ENCODE peak calls at places on chromosomes 3 and 15, in nine cellular contexts. V, A, E, D, U, L, K, B and Y are unnamed samples.

GRCh38 chr3:105944721-105945120 is 75.9 kb upstream of the CBLB start:
- DNase-seq in V (peak), A (no peak), E (no peak), D (no peak), U (peak), L (no peak), K (peak), B (no peak), Y (no peak)

GRCh38 chr3:148074916-148075315 is 622.8 kb upstream of the AGTR1 start:
- DNase-seq in V (no peak), A (no peak), E (no peak), D (no peak), U (no peak), L (no peak), K (no peak), B (no peak), Y (no peak)

GRCh38 chr15:78225783-78226541 is 8.4 kb downstream of the ACSBG1 start:
- DNase-seq in V (no peak), A (no peak), E (no peak), D (no peak), U (peak), L (no peak), K (no peak), B (no peak), Y (no peak)

GRCh38 chr15:99387769-99388168 is 136.5 kb downstream of the LRRC28 start:
- DNase-seq in V (no peak), A (no peak), E (no peak), D (no peak), U (no peak), L (no peak), K (no peak), B (no peak), Y (no peak)

GRCh38 chr3:13419356-13420050 is 619 bp downstream of the NUP210 start:
- DNase-seq in V (no peak), A (peak), E (peak), D (peak), U (no peak), L (peak), K (peak), B (peak), Y (peak)

GRCh38 chr15:38652998-38653397 is 88.4 kb upstream of the RASGRP1 start:
- DNase-seq in V (no peak), A (peak), E (no peak), D (no peak), U (no peak), L (no peak), K (no peak), B (peak), Y (no peak)

GRCh38 chr3:141152801-141153678 is 78.6 kb upstream of the PXYLP1 start:
- DNase-seq in V (no peak), A (peak), E (peak), D (no peak), U (no peak), L (peak), K (no peak), B (no peak), Y (no peak)

GRCh38 chr3:8166013-8166412 is 335.6 kb upstream of the LMCD1 start:
- DNase-seq in V (no peak), A (no peak), E (no peak), D (no peak), U (no peak), L (no peak), K (peak), B (no peak), Y (no peak)

GRCh38 chr15:77243146-77243545 is 172.2 kb upstream of the TSPAN3 start:
- DNase-seq in V (peak), A (no peak), E (no peak), D (no peak), U (no peak), L (no peak), K (peak), B (no peak), Y (no peak)

GRCh38 chr15:29430124-29430523 is 160.5 kb upstream of the NSMCE3 start:
- DNase-seq in V (no peak), A (no peak), E (no peak), D (no peak), U (no peak), L (no peak), K (no peak), B (no peak), Y (no peak)

GRCh38 chr3:188734395-188734794 is 437.4 kb upstream of the TPRG1 start:
- DNase-seq in V (no peak), A (no peak), E (no peak), D (peak), U (peak), L (no peak), K (no peak), B (no peak), Y (no peak)

GRCh38 chr3:172690936-172691335 is 19.9 kb downstream of the NCEH1 start:
- DNase-seq in V (no peak), A (no peak), E (no peak), D (no peak), U (no peak), L (no peak), K (no peak), B (no peak), Y (no peak)

GRCh38 chr3:143720381-143720780 is 127.9 kb downstream of the SLC9A9 start:
- DNase-seq in V (no peak), A (no peak), E (no peak), D (no peak), U (no peak), L (no peak), K (no peak), B (no peak), Y (no peak)

GRCh38 chr3:146155022-146155421 is 6.0 kb downstream of the PLOD2 start:
- DNase-seq in V (no peak), A (no peak), E (no peak), D (no peak), U (no peak), L (no peak), K (no peak), B (no peak), Y (no peak)

GRCh38 chr15:58203537-58203936 is 65.4 kb downstream of the AQP9 start:
- DNase-seq in V (peak), A (no peak), E (no peak), D (no peak), U (no peak), L (no peak), K (no peak), B (no peak), Y (no peak)

GRCh38 chr3:152258448-152259302 is 10.1 kb upstream of the MBNL1 start:
- DNase-seq in V (peak), A (no peak), E (no peak), D (peak), U (peak), L (no peak), K (peak), B (no peak), Y (no peak)

GRCh38 chr3:187673012-187673411 is 2.8 kb upstream of the SST start:
- DNase-seq in V (no peak), A (no peak), E (no peak), D (no peak), U (peak), L (no peak), K (no peak), B (no peak), Y (no peak)

GRCh38 chr15:37140531-37141053 is 40.2 kb upstream of the MEIS2 start:
- DNase-seq in V (peak), A (no peak), E (no peak), D (no peak), U (no peak), L (no peak), K (no peak), B (no peak), Y (no peak)

GRCh38 chr3:180265551-180265950 is 228.8 kb upstream of the PEX5L start:
- DNase-seq in V (peak), A (no peak), E (no peak), D (no peak), U (peak), L (no peak), K (no peak), B (no peak), Y (no peak)

GRCh38 chr3:112304611-112305010 is 10.6 kb upstream of the SLC9C1 start:
- DNase-seq in V (no peak), A (no peak), E (peak), D (no peak), U (no peak), L (no peak), K (no peak), B (no peak), Y (no peak)

GRCh38 chr3:41026394-41027177 is 172.7 kb upstream of the CTNNB1 start:
- DNase-seq in V (peak), A (peak), E (peak), D (no peak), U (peak), L (peak), K (peak), B (no peak), Y (no peak)

GRCh38 chr3:13667330-13667729 is 118.4 kb downstream of the FBLN2 start:
- DNase-seq in V (no peak), A (no peak), E (no peak), D (no peak), U (peak), L (no peak), K (no peak), B (no peak), Y (no peak)

GRCh38 chr3:126130081-126130855 is 46.3 kb upstream of the SLC41A3 start:
- DNase-seq in V (no peak), A (no peak), E (no peak), D (peak), U (no peak), L (peak), K (no peak), B (no peak), Y (peak)

GRCh38 chr3:96266395-96267187 is 547.8 kb upstream of the EPHA6 start:
- DNase-seq in V (no peak), A (no peak), E (no peak), D (no peak), U (peak), L (no peak), K (peak), B (no peak), Y (no peak)

DNA sequence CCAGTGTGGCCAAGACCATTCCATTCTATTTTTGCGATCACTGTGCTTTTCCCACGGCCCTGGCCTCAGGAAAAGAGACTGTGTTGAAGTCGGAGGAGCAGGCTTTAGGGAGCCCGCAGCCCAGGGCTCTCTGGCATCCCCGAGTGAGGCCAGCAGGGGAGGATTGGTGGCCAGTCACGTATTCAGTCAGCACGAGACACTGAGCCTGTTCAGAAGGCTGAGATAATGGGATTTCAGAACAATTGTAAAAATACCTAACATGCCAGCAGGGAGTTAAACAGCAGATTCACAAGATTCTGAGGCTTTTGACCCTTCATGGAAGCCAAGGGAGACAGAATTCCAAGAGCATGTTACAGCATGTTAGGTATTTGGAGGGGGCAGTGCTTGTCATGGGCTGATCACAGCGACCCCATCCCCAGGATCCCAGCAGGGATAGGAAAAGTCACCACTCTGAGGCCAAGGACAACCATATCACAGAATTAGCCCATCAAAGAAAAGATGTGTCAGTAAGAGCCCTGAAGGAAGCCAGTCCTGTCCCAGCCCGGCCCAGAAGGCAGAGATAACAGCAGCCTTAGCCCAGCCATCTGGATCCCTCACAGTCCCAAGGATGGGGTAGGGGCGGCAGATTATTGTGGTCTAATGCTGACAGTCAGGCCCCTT is 40.6 kb downstream of the AMOTL2 start:
- DNase-seq in V (peak), A (no peak), E (peak), D (no peak), U (no peak), L (no peak), K (peak), B (no peak), Y (no peak)
- TF ChIP-seq CTCF in V (no peak), A (no peak), E (peak), D (no peak), U (peak), L (peak), K (no peak), B (no peak), Y (no peak)

GRCh38 chr3:72447059-72447946 is 400.9 kb downstream of the SHQ1 start:
- DNase-seq in V (peak), A (peak), E (peak), D (peak), U (peak), L (peak), K (peak), B (peak), Y (peak)
- TF ChIP-seq CTCF in V (no peak), A (no peak), E (peak), D (no peak), U (no peak), L (no peak), K (no peak), B (no peak), Y (no peak)

GRCh38 chr3:37686225-37686624 is 175.5 kb upstream of the CTDSPL start:
- DNase-seq in V (no peak), A (no peak), E (peak), D (no peak), U (no peak), L (no peak), K (no peak), B (no peak), Y (peak)
- TF ChIP-seq CTCF in V (no peak), A (no peak), E (peak), D (no peak), U (no peak), L (peak), K (no peak), B (no peak), Y (no peak)

DNA sequence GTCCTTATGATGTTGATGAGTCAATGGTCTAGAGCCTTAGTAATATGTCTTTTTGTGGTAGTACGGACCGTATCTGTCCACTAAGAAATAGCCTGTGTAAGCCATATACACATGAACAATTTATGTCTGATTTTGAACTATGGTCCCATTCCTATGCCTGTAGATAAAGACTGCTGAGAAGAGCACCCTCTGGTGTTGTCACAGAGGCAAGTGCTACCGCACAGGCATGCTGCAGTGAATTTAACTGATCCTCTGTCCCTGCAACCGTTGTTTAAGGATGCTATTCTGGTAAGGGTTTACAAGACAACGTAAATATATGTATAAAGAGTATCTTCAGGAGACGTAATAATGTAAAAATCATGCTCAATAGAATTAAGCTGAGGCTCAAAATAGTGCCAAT is 170.7 kb downstream of the UBE3A start:
- DNase-seq in V (no peak), A (no peak), E (peak), D (no peak), U (no peak), L (no peak), K (peak), B (no peak), Y (no peak)
- TF ChIP-seq CTCF in V (no peak), A (no peak), E (peak), D (no peak), U (peak), L (no peak), K (no peak), B (no peak), Y (no peak)

DNA sequence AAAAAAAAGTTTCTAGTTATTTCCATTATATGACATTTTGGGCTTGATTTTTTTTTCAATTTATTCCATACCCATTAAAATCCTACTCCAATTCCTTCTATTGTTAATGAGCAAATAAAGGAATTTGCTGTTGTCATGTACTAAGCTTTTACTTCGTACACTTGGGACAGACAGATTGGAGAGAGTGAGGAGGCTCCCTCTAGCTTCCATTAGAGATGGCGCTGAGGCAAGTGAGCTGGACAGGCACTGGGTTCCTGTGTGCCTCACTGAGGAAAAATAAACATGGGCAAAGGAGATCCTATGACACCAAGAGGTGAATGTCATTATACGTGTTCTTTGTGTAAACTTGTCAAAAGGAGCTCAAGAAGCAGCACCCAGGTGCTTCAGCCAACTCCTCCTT is 441.1 kb upstream of the MDFIC2 start:
- DNase-seq in V (no peak), A (no peak), E (peak), D (no peak), U (no peak), L (no peak), K (peak), B (no peak), Y (no peak)
- TF ChIP-seq CTCF in V (peak), A (no peak), E (peak), D (no peak), U (peak), L (no peak), K (peak), B (no peak), Y (no peak)

GRCh38 chr3:44883213-44883955 is 9.0 kb downstream of the TGM4 start:
- DNase-seq in V (no peak), A (no peak), E (no peak), D (no peak), U (no peak), L (no peak), K (no peak), B (no peak), Y (no peak)
- TF ChIP-seq CTCF in V (no peak), A (no peak), E (no peak), D (no peak), U (peak), L (no peak), K (no peak), B (no peak), Y (no peak)

GRCh38 chr3:63228677-63229076 is 49.4 kb upstream of the SYNPR start:
- DNase-seq in V (peak), A (peak), E (peak), D (no peak), U (peak), L (no peak), K (peak), B (peak), Y (no peak)
- TF ChIP-seq CTCF in V (peak), A (no peak), E (peak), D (no peak), U (peak), L (peak), K (peak), B (peak), Y (peak)

DNA sequence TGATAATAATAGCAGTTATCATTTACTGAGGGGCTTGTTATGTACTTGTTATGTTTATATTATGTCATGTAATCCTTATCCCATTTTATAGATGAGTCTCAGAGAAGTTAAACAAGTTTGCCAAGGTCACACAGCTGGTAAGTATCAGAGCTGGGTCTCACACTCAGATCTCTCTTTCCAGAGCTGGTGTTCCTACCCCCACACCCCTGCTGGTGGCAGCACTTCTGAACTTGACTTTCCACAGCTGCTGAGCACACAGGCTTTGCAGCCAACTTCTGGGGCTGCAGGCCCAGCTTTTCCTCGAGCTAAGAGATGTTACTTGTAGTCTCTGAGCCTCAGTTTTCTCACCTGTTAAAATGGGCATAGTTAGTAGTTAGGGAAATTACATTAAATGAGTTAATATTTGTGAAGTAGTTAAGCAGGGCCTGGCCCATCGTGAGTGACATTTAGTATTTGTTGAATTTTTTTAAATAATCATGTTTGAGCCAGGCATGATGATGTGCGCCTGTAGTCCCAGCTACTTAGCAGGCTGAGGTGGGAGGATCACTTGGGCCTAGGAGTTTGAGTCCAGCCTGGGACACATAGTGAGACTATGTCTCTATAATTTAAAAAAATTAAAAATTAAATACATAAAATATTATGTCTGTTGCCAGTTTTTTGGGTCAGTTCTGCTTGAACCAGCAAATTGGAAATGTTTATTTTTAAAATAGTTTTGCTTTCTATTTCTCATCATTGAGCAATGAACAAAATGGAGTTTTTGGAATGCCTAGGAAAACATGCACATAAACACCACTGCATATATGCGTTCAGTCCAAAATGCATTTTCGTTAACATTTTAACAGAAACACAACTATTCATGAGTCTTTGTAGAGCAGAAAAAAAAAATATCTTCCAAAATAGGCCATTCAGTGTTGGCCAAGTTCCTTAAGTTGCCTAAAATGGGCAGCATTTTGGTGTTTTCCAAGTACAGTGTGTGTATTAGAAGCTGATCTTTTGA is 87.3 kb downstream of the SMAD6 start:
- DNase-seq in V (peak), A (peak), E (no peak), D (peak), U (no peak), L (no peak), K (peak), B (peak), Y (no peak)
- TF ChIP-seq CTCF in V (peak), A (no peak), E (no peak), D (peak), U (peak), L (peak), K (peak), B (no peak), Y (no peak)

DNA sequence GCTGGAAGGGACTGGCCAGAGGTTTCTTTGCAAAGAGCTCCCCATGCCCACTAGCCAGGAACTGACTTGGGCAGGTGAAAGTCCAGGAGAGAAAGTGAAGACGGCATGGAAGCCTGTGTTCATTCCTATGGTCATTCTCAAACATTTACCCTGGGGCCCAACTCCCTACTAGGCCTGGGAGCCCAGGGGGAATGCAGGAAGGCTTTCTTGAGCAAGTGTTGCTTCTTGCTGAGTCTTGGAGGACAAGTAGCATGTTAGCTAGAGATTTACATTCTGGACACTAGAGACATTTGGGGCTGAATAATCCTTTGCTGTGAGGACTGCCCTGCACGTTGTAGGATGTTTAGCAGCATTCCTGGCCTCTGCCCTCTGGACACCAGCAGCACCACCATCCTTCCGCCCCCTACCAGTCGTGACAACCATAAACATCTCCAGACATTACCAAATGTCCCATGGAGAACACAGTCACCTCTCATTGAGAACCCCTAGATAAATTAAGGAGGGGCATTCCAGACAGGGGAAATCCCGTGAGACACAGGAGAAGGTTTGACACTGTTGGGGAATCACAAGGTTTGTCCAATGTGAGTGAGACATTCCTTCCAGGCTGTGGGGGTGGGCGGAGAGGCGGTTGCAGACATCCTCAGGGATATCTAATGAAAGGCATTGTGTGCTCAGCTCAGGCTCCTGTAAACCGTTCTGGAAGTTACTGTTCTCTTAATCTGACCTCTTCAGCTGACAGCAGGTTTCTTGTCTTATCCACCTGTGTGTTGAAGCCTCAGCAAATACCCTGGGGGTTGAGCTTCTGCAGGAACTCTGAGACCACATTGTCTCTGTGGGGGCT is 236.2 kb downstream of the TLE3 start:
- DNase-seq in V (no peak), A (no peak), E (peak), D (no peak), U (peak), L (no peak), K (no peak), B (no peak), Y (no peak)
- TF ChIP-seq CTCF in V (no peak), A (no peak), E (no peak), D (no peak), U (no peak), L (no peak), K (no peak), B (no peak), Y (no peak)